ENCODE peak calls at places on chromosomes 7 and 10, in ten cellular contexts. Q, M, G, F, J, H, E, T, I and K are unnamed samples.
A peak's percentile ranks its signal among the peaks of the same experiment; 100 is the strongest.

GRCh38 chr10:132638130-132638515 is 100.5 kb downstream of the INPP5A start:
- DNase-seq in Q (no peak), M (no peak), G (no peak), F (no peak), J (peak; percentile 13), H (no peak), E (no peak), T (no peak), I (no peak), K (no peak)

GRCh38 chr7:84162125-84162524 is 32.5 kb downstream of the SEMA3A start:
- DNase-seq in Q (no peak), M (no peak), G (no peak), F (no peak), J (no peak), H (no peak), E (no peak), T (no peak), I (no peak), K (no peak)

GRCh38 chr10:93461124-93461806 is 20.9 kb downstream of the MYOF start:
- DNase-seq in Q (no peak), M (no peak), G (no peak), F (no peak), J (no peak), H (peak; percentile 57), E (peak; percentile 78), T (no peak), I (no peak), K (no peak)

GRCh38 chr7:44072364-44073231 is 7.2 kb upstream of the PGAM2 start:
- DNase-seq in Q (peak; percentile 95), M (no peak), G (peak; percentile 87), F (peak; percentile 70), J (peak; percentile 91), H (peak; percentile 91), E (peak; percentile 91), T (no peak), I (no peak), K (peak; percentile 44)

GRCh38 chr10:132906836-132907235 is 35.5 kb downstream of the CFAP46 start:
- DNase-seq in Q (peak; percentile 83), M (no peak), G (no peak), F (no peak), J (peak; percentile 30), H (no peak), E (no peak), T (no peak), I (no peak), K (no peak)

GRCh38 chr7:132622081-132622480 is 45.8 kb upstream of the PLXNA4 start:
- DNase-seq in Q (no peak), M (no peak), G (no peak), F (no peak), J (no peak), H (no peak), E (no peak), T (no peak), I (no peak), K (no peak)

GRCh38 chr10:119022846-119023552 is 6.5 kb upstream of the NANOS1 start:
- DNase-seq in Q (no peak), M (no peak), G (peak; percentile 76), F (no peak), J (no peak), H (peak; percentile 57), E (peak; percentile 75), T (no peak), I (no peak), K (peak; percentile 74)

GRCh38 chr10:77637986-77638765 is 568 bp upstream of the KCNMA1 start:
- DNase-seq in Q (no peak), M (no peak), G (peak; percentile 64), F (peak; percentile 58), J (peak; percentile 83), H (peak; percentile 58), E (no peak), T (no peak), I (no peak), K (no peak)

GRCh38 chr7:156652886-156653568 is 12.5 kb downstream of the RNF32 start:
- DNase-seq in Q (no peak), M (no peak), G (no peak), F (no peak), J (no peak), H (peak; percentile 58), E (peak; percentile 61), T (no peak), I (no peak), K (no peak)

GRCh38 chr10:121734517-121735137 is 136.4 kb upstream of the FGFR2 start:
- DNase-seq in Q (no peak), M (no peak), G (no peak), F (peak; percentile 12), J (no peak), H (peak; percentile 33), E (peak; percentile 17), T (no peak), I (no peak), K (no peak)

GRCh38 chr10:805635-806305 is 116.3 kb upstream of the DIP2C start:
- DNase-seq in Q (no peak), M (no peak), G (no peak), F (no peak), J (no peak), H (no peak), E (no peak), T (no peak), I (no peak), K (no peak)

GRCh38 chr7:36297364-36298009 is 92.2 kb upstream of the ANLN start:
- DNase-seq in Q (no peak), M (no peak), G (no peak), F (no peak), J (no peak), H (no peak), E (no peak), T (no peak), I (no peak), K (no peak)

GRCh38 chr7:158672975-158673374 is 31.6 kb downstream of the NCAPG2 start:
- DNase-seq in Q (no peak), M (no peak), G (no peak), F (peak; percentile 66), J (no peak), H (peak; percentile 63), E (peak; percentile 60), T (no peak), I (no peak), K (no peak)

GRCh38 chr10:131477457-131478205 is 166.1 kb upstream of the TCERG1L start:
- DNase-seq in Q (no peak), M (no peak), G (no peak), F (peak; percentile 6), J (no peak), H (no peak), E (no peak), T (no peak), I (no peak), K (no peak)

GRCh38 chr7:47670738-47671137 is 88.8 kb upstream of the TNS3 start:
- DNase-seq in Q (peak; percentile 28), M (no peak), G (no peak), F (no peak), J (no peak), H (no peak), E (no peak), T (no peak), I (no peak), K (no peak)

GRCh38 chr7:44277851-44278250 is 47.5 kb downstream of the CAMK2B start:
- DNase-seq in Q (peak; percentile 77), M (no peak), G (peak; percentile 75), F (no peak), J (peak; percentile 92), H (peak; percentile 33), E (peak; percentile 35), T (no peak), I (no peak), K (no peak)

GRCh38 chr10:50604823-50605222 is 18.9 kb downstream of the SGMS1 start:
- DNase-seq in Q (no peak), M (no peak), G (no peak), F (no peak), J (no peak), H (peak; percentile 46), E (no peak), T (no peak), I (no peak), K (no peak)

GRCh38 chr7:55552320-55553086 is 19.8 kb downstream of the VOPP1 start:
- DNase-seq in Q (no peak), M (no peak), G (peak; percentile 61), F (peak; percentile 37), J (peak; percentile 72), H (peak; percentile 83), E (peak; percentile 75), T (no peak), I (no peak), K (no peak)

GRCh38 chr7:151588982-151589381 is 69.3 kb upstream of the RHEB start:
- DNase-seq in Q (no peak), M (no peak), G (no peak), F (no peak), J (no peak), H (no peak), E (no peak), T (no peak), I (no peak), K (no peak)

GRCh38 chr10:22366771-22367170 is 21.5 kb downstream of the SPAG6 start:
- DNase-seq in Q (no peak), M (no peak), G (no peak), F (no peak), J (no peak), H (no peak), E (no peak), T (no peak), I (no peak), K (no peak)

GRCh38 chr10:34286136-34286739 is 528.9 kb downstream of the PARD3 start:
- DNase-seq in Q (no peak), M (no peak), G (peak; percentile 63), F (peak; percentile 61), J (no peak), H (peak; percentile 63), E (peak; percentile 82), T (no peak), I (no peak), K (no peak)

GRCh38 chr10:30002438-30003266 is 56.7 kb downstream of the JCAD start:
- DNase-seq in Q (no peak), M (peak; percentile 50), G (peak; percentile 78), F (peak; percentile 81), J (peak; percentile 86), H (peak; percentile 83), E (peak; percentile 80), T (peak; percentile 43), I (peak; percentile 33), K (peak; percentile 2)

GRCh38 chr10:12720217-12720981 is 281.1 kb downstream of the CCDC3 start:
- DNase-seq in Q (no peak), M (peak; percentile 41), G (peak; percentile 85), F (peak; percentile 92), J (peak; percentile 91), H (peak; percentile 84), E (peak; percentile 85), T (no peak), I (no peak), K (peak; percentile 28)

GRCh38 chr7:121202834-121203233 is 126.0 kb upstream of the WNT16 start:
- DNase-seq in Q (no peak), M (no peak), G (no peak), F (no peak), J (no peak), H (no peak), E (peak; percentile 23), T (no peak), I (no peak), K (no peak)

GRCh38 chr7:11120675-11121220 is 147.1 kb downstream of the PHF14 start:
- DNase-seq in Q (no peak), M (no peak), G (no peak), F (no peak), J (no peak), H (no peak), E (no peak), T (no peak), I (no peak), K (no peak)

GRCh38 chr7:100088621-100089457 is at the start of gene COPS6:
- DNase-seq in Q (no peak), M (peak; percentile 83), G (peak; percentile 82), F (peak; percentile 88), J (peak; percentile 94), H (peak; percentile 80), E (peak; percentile 65), T (peak; percentile 82), I (peak; percentile 79), K (no peak)

GRCh38 chr10:63539994-63540393 is 18.8 kb downstream of the REEP3 start:
- DNase-seq in Q (no peak), M (no peak), G (no peak), F (no peak), J (no peak), H (no peak), E (no peak), T (no peak), I (no peak), K (no peak)